ENCODE peak calls at places on chromosomes 1 and 21, in five cellular contexts. Z is mammary epithelial cell, P is tibial nerve, A is brain microvascular endothelial cell, Y is HepG2. B is an unnamed sample.

GRCh38 chr21:44556879-44557278 is 1.7 kb downstream of the KRTAP10-3 start:
- DNase-seq in P (no peak), A (no peak), Y (no peak), Z (no peak), B (no peak)

GRCh38 chr1:41371630-41372599 is 10.7 kb downstream of the FOXO6 start:
- DNase-seq in Z (no peak), A (no peak), Y (peak; percentile 13), P (peak; percentile 18), B (no peak)

GRCh38 chr1:226657788-226658537 is 81.1 kb downstream of the ITPKB start:
- DNase-seq in A (no peak), P (no peak), Y (no peak), Z (peak; percentile 91), B (no peak)

GRCh38 chr1:85259866-85260345 is 444 bp upstream of the C1orf52 start:
- DNase-seq in A (peak; percentile 29), P (no peak), Y (no peak), Z (no peak), B (no peak)

GRCh38 chr1:183444243-183444642 is 26.1 kb upstream of the NMNAT2 start:
- DNase-seq in Z (no peak), A (peak; percentile 25), P (no peak), Y (no peak), B (no peak)

GRCh38 chr1:14810631-14811325 is 212.3 kb downstream of the KAZN start:
- DNase-seq in P (no peak), A (no peak), Z (no peak), Y (no peak), B (no peak)

GRCh38 chr1:206693029-206693428 is 8.3 kb downstream of the MAPKAPK2 start:
- DNase-seq in Y (no peak), Z (no peak), P (no peak), A (peak; percentile 75), B (no peak)

GRCh38 chr1:62991152-62991551 is 207.2 kb downstream of the ATG4C start:
- DNase-seq in P (no peak), Z (no peak), A (no peak), Y (no peak), B (no peak)

GRCh38 chr1:233843523-233844204 is 60.8 kb upstream of the SLC35F3 start:
- DNase-seq in Z (peak; percentile 20), A (no peak), P (no peak), Y (no peak), B (no peak)

GRCh38 chr1:101073836-101074235 is 48.3 kb upstream of the DPH5 start:
- DNase-seq in Z (no peak), A (no peak), Y (no peak), P (no peak), B (no peak)

GRCh38 chr1:27605796-27606707 is 2.1 kb upstream of the AHDC1 start:
- DNase-seq in Z (peak; percentile 32), A (no peak), Y (peak; percentile 58), P (peak; percentile 63), B (no peak)

GRCh38 chr1:119279441-119280415 is 88.9 kb upstream of the HAO2 start:
- DNase-seq in Y (peak; percentile 29), Z (peak; percentile 95), A (peak; percentile 89), P (no peak), B (peak; percentile 59)

GRCh38 chr1:7583291-7584096 is 187.6 kb upstream of the VAMP3 start:
- DNase-seq in Y (no peak), A (no peak), P (no peak), Z (no peak), B (no peak)

GRCh38 chr1:11134352-11135266 is 34.9 kb upstream of the EXOSC10 start:
- DNase-seq in Z (peak; percentile 62), Y (no peak), A (peak; percentile 14), P (no peak), B (peak; percentile 65)

GRCh38 chr1:154999651-155000474 is 2.7 kb upstream of the ZBTB7B start:
- DNase-seq in A (no peak), P (no peak), Y (peak; percentile 41), Z (no peak), B (no peak)

GRCh38 chr21:46190491-46191131 is 6.4 kb upstream of the SPATC1L start:
- DNase-seq in A (no peak), P (no peak), Y (no peak), Z (no peak), B (no peak)

GRCh38 chr1:109185357-109185756 is 28.4 kb upstream of the SARS1 start:
- DNase-seq in Y (no peak), Z (no peak), A (peak; percentile 13), P (no peak), B (no peak)

GRCh38 chr21:39341249-39341923 is 7.5 kb downstream of the HMGN1 start:
- DNase-seq in Z (no peak), Y (no peak), P (no peak), A (no peak), B (no peak)

GRCh38 chr1:30323841-30324240 is 399.5 kb downstream of the MATN1 start:
- DNase-seq in A (no peak), Y (no peak), Z (no peak), P (no peak), B (no peak)

GRCh38 chr1:76577818-76578185 is 289.5 kb upstream of the ST6GALNAC5 start:
- DNase-seq in Z (no peak), Y (no peak), A (no peak), P (no peak), B (no peak)

GRCh38 chr1:184986250-184986649 is 11.9 kb upstream of the NIBAN1 start:
- DNase-seq in A (no peak), Z (peak; percentile 17), Y (no peak), P (no peak), B (no peak)

GRCh38 chr1:201503397-201504176 is 3.3 kb downstream of the CSRP1 start:
- DNase-seq in A (peak; percentile 99), Z (peak; percentile 92), Y (peak; percentile 85), P (no peak), B (peak; percentile 94)

GRCh38 chr1:41481109-41481775 is 3.2 kb downstream of the EDN2 start:
- DNase-seq in Y (no peak), Z (no peak), A (no peak), P (no peak), B (no peak)

GRCh38 chr1:204350857-204351573 is 8.7 kb downstream of the PLEKHA6 start:
- DNase-seq in P (peak; percentile 64), Z (no peak), A (peak; percentile 49), Y (no peak), B (peak; percentile 13)

GRCh38 chr21:14303731-14304488 is 79.0 kb downstream of the HSPA13 start:
- DNase-seq in A (no peak), P (no peak), Y (no peak), Z (no peak), B (no peak)

GRCh38 chr1:93186667-93187066 is 6.1 kb downstream of the CCDC18 start:
- DNase-seq in A (no peak), Z (no peak), Y (no peak), P (no peak), B (no peak)

GRCh38 chr1:183019860-183020259 is 3.4 kb upstream of the LAMC1 start:
- DNase-seq in A (no peak), Z (peak; percentile 42), Y (peak; percentile 59), P (no peak), B (no peak)

GRCh38 chr21:33870768-33871167 is 44.8 kb downstream of the ATP5PO start:
- DNase-seq in Y (no peak), Z (no peak), P (no peak), A (no peak), B (no peak)

GRCh38 chr21:29190920-29191319 is 60.5 kb downstream of the MAP3K7CL start:
- DNase-seq in Y (peak; percentile 29), P (no peak), Z (peak; percentile 21), A (no peak), B (no peak)

GRCh38 chr21:44360174-44360573 is 6.8 kb downstream of the TRPM2 start:
- DNase-seq in A (no peak), P (no peak), Y (no peak), Z (no peak), B (no peak)

GRCh38 chr1:211742889-211743529 is 67.6 kb upstream of the NEK2 start:
- DNase-seq in Y (no peak), P (no peak), A (no peak), Z (no peak), B (no peak)

GRCh38 chr1:211741799-211742198 is 66.4 kb upstream of the NEK2 start:
- DNase-seq in P (no peak), A (no peak), Z (peak; percentile 22), Y (no peak), B (no peak)

GRCh38 chr1:211742272-211742671 is 66.9 kb upstream of the NEK2 start:
- DNase-seq in P (no peak), A (no peak), Y (no peak), Z (no peak), B (no peak)

GRCh38 chr1:211739671-211740411 is 64.4 kb upstream of the NEK2 start:
- DNase-seq in P (no peak), A (no peak), Y (no peak), Z (no peak), B (no peak)

GRCh38 chr1:211741116-211741515 is 65.7 kb upstream of the NEK2 start:
- DNase-seq in P (no peak), Z (no peak), Y (no peak), A (no peak), B (no peak)
- TF ChIP-seq CTCF in P (no peak), Z (no peak), Y (peak; percentile 43), A (no peak), B (no peak)

DNA sequence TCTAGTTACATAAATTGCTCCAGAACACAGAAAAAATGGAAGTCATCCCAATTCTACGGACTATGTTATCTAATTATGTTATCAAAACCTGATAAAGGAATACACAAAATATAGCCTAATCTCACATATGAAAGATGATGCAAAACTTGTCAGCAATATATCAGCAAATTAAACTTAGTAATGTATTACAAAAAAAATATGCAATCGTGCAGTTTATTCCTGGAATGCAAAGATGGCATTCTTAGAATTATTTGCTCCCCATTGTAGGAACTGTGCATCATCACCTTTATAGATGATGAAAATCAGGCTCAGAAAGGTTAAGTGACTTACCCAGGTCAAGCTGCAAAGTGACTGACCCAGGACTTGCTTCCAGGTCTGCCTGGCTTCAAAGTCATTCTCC is 7.8 kb downstream of the FOXE3 start:
- DNase-seq in Z (no peak), P (no peak), Y (no peak), A (no peak), B (no peak)
- H3K4me3 ChIP-seq in Z (no peak overlapping the region), P (no peak overlapping the region), Y (no peak overlapping the region), A (no peak overlapping the region), B (no peak overlapping the region)

DNA sequence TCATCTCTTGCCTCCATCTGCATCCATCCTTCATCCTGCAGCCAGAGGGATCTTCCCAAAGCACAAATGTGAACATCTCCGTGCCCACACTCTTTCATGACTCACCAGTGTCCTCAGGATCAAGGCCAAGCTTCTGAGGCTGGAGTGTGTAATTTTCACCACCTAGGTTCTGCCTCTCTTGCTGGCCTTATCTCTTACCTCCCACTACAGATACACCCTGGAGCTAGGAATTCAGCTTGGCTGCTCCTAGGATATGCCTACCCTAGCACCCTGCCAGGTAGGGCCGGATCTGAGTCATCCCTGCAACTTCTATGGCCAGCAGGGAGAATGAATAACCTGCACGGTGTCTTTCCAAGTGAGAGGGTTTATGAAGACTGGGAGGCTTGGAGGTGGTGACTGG is 208.7 kb upstream of the CSF3R start:
- DNase-seq in P (no peak), A (no peak), Y (no peak), Z (peak; percentile 46), B (no peak)
- H3K27me3 ChIP-seq in P (no peaks in the 10 kb centered on the region), A (no peaks in the 10 kb centered on the region), Y (peaks cover 43% of the 10 kb centered on the region), Z (no peaks in the 10 kb centered on the region), B (no peaks in the 10 kb centered on the region)

DNA sequence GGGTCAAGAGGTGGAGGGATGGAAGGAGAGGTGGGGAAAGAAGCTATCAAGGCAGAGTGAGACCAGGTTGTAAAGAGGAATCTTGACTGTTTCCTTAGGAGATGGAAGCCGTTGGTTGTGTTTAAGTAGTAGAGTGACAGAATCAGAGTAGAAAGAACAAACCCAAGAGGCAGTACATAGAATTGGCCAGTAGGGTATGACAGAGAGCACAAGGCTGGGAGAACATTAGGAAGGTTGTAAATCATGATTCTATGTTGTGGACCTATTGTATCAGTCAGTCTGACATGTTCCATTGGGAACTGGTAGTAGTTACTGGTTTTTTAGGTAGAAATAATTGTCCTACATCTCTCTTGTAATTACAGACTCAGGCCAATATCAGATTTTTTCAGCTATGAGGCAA is 486.9 kb upstream of the USP24 start:
- DNase-seq in P (no peak), A (peak; percentile 53), Z (peak; percentile 26), Y (peak; percentile 24), B (no peak)
- TF ChIP-seq CTCF in P (no peak), A (peak; percentile 87), Z (peak; percentile 95), Y (peak; percentile 54), B (peak; percentile 57)